ENCODE peak calls at places on chromosomes 3 and 15, in six cellular contexts. L, U, Q, N, J and O are unnamed samples.

GRCh38 chr3:102909904-102910303 is 475.1 kb downstream of the ZPLD1 start:
- DNase-seq in N (no peak), L (no peak), J (no peak), Q (no peak), U (no peak), O (no peak)

GRCh38 chr3:123373535-123373987 is 75.3 kb downstream of the ADCY5 start:
- DNase-seq in U (no peak), J (peak), L (no peak), Q (no peak), N (peak), O (no peak)

GRCh38 chr3:184428561-184429175 is 48.8 kb downstream of the CHRD start:
- DNase-seq in L (no peak), J (no peak), U (no peak), Q (no peak), N (no peak), O (no peak)

GRCh38 chr3:185807455-185808068 is 17.3 kb downstream of the IGF2BP2 start:
- DNase-seq in Q (peak), N (no peak), J (no peak), U (no peak), L (peak), O (peak)

GRCh38 chr3:173556546-173556945 is 159.0 kb downstream of the NLGN1 start:
- DNase-seq in Q (no peak), U (no peak), J (no peak), N (no peak), L (no peak), O (no peak)

GRCh38 chr3:179244874-179245273 is 6.0 kb downstream of the KCNMB3 start:
- DNase-seq in J (no peak), L (no peak), U (no peak), Q (no peak), N (no peak), O (no peak)

GRCh38 chr3:173396191-173397041 is 1.1 kb upstream of the NLGN1 start:
- DNase-seq in L (peak), J (no peak), U (no peak), N (no peak), Q (no peak), O (peak)

GRCh38 chr3:43148033-43148432 is 42.2 kb upstream of the POMGNT2 start:
- DNase-seq in J (no peak), U (no peak), Q (no peak), N (no peak), L (no peak), O (no peak)

GRCh38 chr3:124053871-124054270 is 61.9 kb upstream of the ROPN1 start:
- DNase-seq in J (no peak), N (no peak), Q (no peak), L (no peak), U (no peak), O (peak)

GRCh38 chr3:178291971-178292370 is 244.3 kb upstream of the KCNMB2 start:
- DNase-seq in Q (no peak), U (no peak), J (no peak), L (no peak), N (no peak), O (no peak)

GRCh38 chr3:192816274-192816853 is 89.0 kb upstream of the FGF12 start:
- DNase-seq in L (peak), N (no peak), U (no peak), Q (peak), J (no peak), O (peak)

GRCh38 chr15:57922780-57923179 is 142.7 kb downstream of the ALDH1A2 start:
- DNase-seq in U (no peak), N (no peak), J (peak), Q (no peak), L (no peak), O (no peak)

GRCh38 chr3:4583441-4583840 is 90.3 kb downstream of the ITPR1 start:
- DNase-seq in Q (no peak), U (no peak), N (no peak), L (no peak), J (no peak), O (no peak)

GRCh38 chr3:121796970-121797369 is 37.9 kb downstream of the IQCB1 start:
- DNase-seq in N (no peak), J (no peak), L (no peak), Q (no peak), U (no peak), O (no peak)

GRCh38 chr15:39504812-39505211 is 76.1 kb upstream of the THBS1 start:
- DNase-seq in J (no peak), N (no peak), Q (no peak), U (no peak), L (peak), O (no peak)

GRCh38 chr15:33852570-33852969 is 115.7 kb upstream of the CHRM5 start:
- DNase-seq in N (no peak), J (no peak), U (no peak), L (peak), Q (peak), O (no peak)

GRCh38 chr3:149971403-149972075 is 844 bp upstream of the PFN2 start:
- DNase-seq in L (no peak), N (no peak), Q (peak), J (peak), U (peak), O (peak)

GRCh38 chr3:10528046-10528445 is 22.7 kb upstream of the ATP2B2 start:
- DNase-seq in Q (no peak), U (peak), L (no peak), J (no peak), N (peak), O (no peak)

GRCh38 chr15:81899024-81899423 is 146.8 kb downstream of the MEX3B start:
- DNase-seq in N (no peak), J (no peak), U (no peak), L (no peak), Q (no peak), O (no peak)

GRCh38 chr3:118146658-118147375 is 887.8 kb downstream of the IGSF11 start:
- DNase-seq in Q (no peak), J (no peak), U (no peak), N (no peak), L (no peak), O (peak)

GRCh38 chr3:60660026-60660425 is 591.2 kb downstream of the FHIT start:
- DNase-seq in U (no peak), J (no peak), Q (no peak), N (no peak), L (no peak), O (no peak)

GRCh38 chr15:99071091-99071680 is 33.7 kb upstream of the SYNM start:
- DNase-seq in U (no peak), J (no peak), L (no peak), N (peak), Q (no peak), O (no peak)

GRCh38 chr3:139771331-139771730 is 93.6 kb upstream of the NMNAT3 start:
- DNase-seq in Q (no peak), N (no peak), J (no peak), L (no peak), U (no peak), O (no peak)

GRCh38 chr3:108820586-108820985 is 2.0 kb upstream of the TRAT1 start:
- DNase-seq in N (no peak), L (peak), Q (no peak), U (no peak), J (no peak), O (no peak)

GRCh38 chr3:55818485-55818884 is 331.4 kb upstream of the WNT5A start:
- DNase-seq in Q (peak), J (no peak), L (no peak), N (no peak), U (no peak), O (peak)